ENCODE peak calls at places on chromosome 20, in six cellular contexts. O, A, V, N, Z and P are unnamed samples.

GRCh38 chr20:41176711-41177552 is 39.6 kb downstream of the PLCG1 start:
- DNase-seq in O (no peak), A (no peak), V (no peak), N (no peak), Z (no peak), P (no peak)

GRCh38 chr20:37543828-37544227 is 16.2 kb upstream of the BLCAP start:
- DNase-seq in O (peak), A (peak), V (peak), N (no peak), Z (no peak), P (peak)

GRCh38 chr20:2093200-2093781 is 8.3 kb upstream of the STK35 start:
- DNase-seq in O (peak), A (peak), V (peak), N (peak), Z (peak), P (peak)

GRCh38 chr20:33915726-33916331 is 77.9 kb upstream of the RALY start:
- DNase-seq in O (peak), A (no peak), V (peak), N (peak), Z (peak), P (peak)

GRCh38 chr20:39381598-39381997 is 419.5 kb downstream of the DHX35 start:
- DNase-seq in O (no peak), A (no peak), V (peak), N (no peak), Z (peak), P (no peak)

GRCh38 chr20:53793783-53794383 is 200.2 kb upstream of the ZNF217 start:
- DNase-seq in O (no peak), A (no peak), V (no peak), N (no peak), Z (no peak), P (no peak)

GRCh38 chr20:38985603-38986170 is 23.5 kb downstream of the DHX35 start:
- DNase-seq in O (no peak), A (peak), V (no peak), N (peak), Z (no peak), P (peak)

GRCh38 chr20:8693709-8694108 is 375.2 kb upstream of the PLCB4 start:
- DNase-seq in O (no peak), A (peak), V (no peak), N (no peak), Z (no peak), P (no peak)

GRCh38 chr20:56867128-56867527 is 238.0 kb downstream of the TFAP2C start:
- DNase-seq in O (no peak), A (no peak), V (peak), N (no peak), Z (no peak), P (no peak)

GRCh38 chr20:34824861-34825529 is 456 bp downstream of the NCOA6 start:
- DNase-seq in O (peak), A (peak), V (peak), N (peak), Z (peak), P (peak)

GRCh38 chr20:17941826-17942196 is 26.8 kb downstream of the SNX5 start:
- DNase-seq in O (no peak), A (no peak), V (no peak), N (no peak), Z (no peak), P (no peak)
- H3K4me2 ChIP-seq in O (no peak), A (no peak), V (no peak), N (no peak), Z (no peak), P (no peak)

GRCh38 chr20:44056010-44056698 is 130.8 kb downstream of the JPH2 start:
- DNase-seq in O (peak), A (no peak), V (peak), N (peak), Z (peak), P (peak)
- TF ChIP-seq EZH2phosphoT487 in O (no peak), A (no peak), V (no peak), N (no peak), Z (no peak), P (no peak)

GRCh38 chr20:6057704-6058103 is 3.8 kb upstream of the LRRN4 start:
- DNase-seq in O (no peak), A (no peak), V (no peak), N (no peak), Z (no peak), P (no peak)
- H3K4me2 ChIP-seq in O (no peak), A (no peak), V (no peak), N (no peak), Z (no peak), P (no peak)

DNA sequence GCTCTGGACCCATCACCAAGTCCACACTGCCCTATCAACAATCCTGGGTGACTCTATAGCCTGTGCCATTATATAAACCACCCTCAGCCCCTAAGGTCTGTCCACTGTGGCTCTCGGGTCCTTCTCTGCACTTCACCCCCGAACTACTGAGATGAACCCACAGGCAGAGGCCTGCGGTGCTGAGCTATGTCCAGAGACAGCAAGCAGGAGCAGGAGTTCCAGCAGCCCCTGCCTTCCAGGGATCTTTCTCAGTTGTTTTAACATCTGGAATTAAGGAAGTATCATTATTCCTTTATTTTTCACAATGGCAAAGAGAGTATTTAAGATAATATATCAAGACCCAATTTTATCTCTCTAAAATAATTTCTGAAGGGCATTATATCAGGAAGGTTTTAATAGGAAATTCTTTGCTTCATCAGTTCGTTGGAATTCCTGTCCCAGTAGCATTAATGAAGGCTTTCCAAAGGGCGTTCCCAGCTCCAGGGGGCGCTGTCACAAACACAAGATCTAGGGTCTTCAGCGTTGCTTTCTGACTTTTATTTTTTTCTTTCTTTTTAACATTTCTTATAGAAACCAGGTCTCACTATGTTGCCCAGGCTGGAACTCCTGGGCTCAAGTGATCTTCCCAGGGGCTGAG is 27.3 kb downstream of the RRBP1 start:
- DNase-seq in O (peak), A (peak), V (peak), N (no peak), Z (peak), P (peak)
- TF ChIP-seq EZH2phosphoT487 in O (no peak), A (no peak), V (no peak), N (no peak), Z (no peak), P (no peak)